ENCODE peak calls at places on chromosomes 6 and 20, in nine cellular contexts. One of them, this sample, is unnamed.

GRCh38 chr20:5402903-5403531 is 86.3 kb upstream of the PROKR2 start:
- DNase-seq in tibial nerve: no peak
- DNase-seq in type B pancreatic cell: no peak
- DNase-seq in colonic mucosa: peak
- DNase-seq in AG10803: peak
- DNase-seq in MM.1S: peak
- DNase-seq in glutamatergic neuron: peak
- DNase-seq in Panc1: peak
- DNase-seq in neural crest cell: peak
- DNase-seq in this sample: peak

GRCh38 chr20:47527004-47527800 is 25.5 kb downstream of the NCOA3 start:
- DNase-seq in MM.1S: no peak
- DNase-seq in glutamatergic neuron: no peak
- DNase-seq in neural crest cell: no peak
- DNase-seq in colonic mucosa: no peak
- DNase-seq in AG10803: no peak
- DNase-seq in Panc1: no peak
- DNase-seq in tibial nerve: no peak
- DNase-seq in type B pancreatic cell: no peak
- DNase-seq in this sample: no peak

GRCh38 chr20:1215386-1216170 is 10.3 kb upstream of the RAD21L1 start:
- DNase-seq in colonic mucosa: no peak
- DNase-seq in AG10803: no peak
- DNase-seq in neural crest cell: no peak
- DNase-seq in Panc1: no peak
- DNase-seq in type B pancreatic cell: no peak
- DNase-seq in MM.1S: peak
- DNase-seq in tibial nerve: no peak
- DNase-seq in glutamatergic neuron: no peak
- DNase-seq in this sample: no peak

GRCh38 chr6:14671261-14671681 is 553.7 kb downstream of the CD83 start:
- DNase-seq in glutamatergic neuron: no peak
- DNase-seq in tibial nerve: no peak
- DNase-seq in colonic mucosa: no peak
- DNase-seq in MM.1S: no peak
- DNase-seq in neural crest cell: no peak
- DNase-seq in AG10803: peak
- DNase-seq in Panc1: no peak
- DNase-seq in type B pancreatic cell: no peak
- DNase-seq in this sample: no peak

GRCh38 chr20:25253606-25254275 is 5.9 kb downstream of the PYGB start:
- DNase-seq in tibial nerve: no peak
- DNase-seq in glutamatergic neuron: no peak
- DNase-seq in neural crest cell: no peak
- DNase-seq in type B pancreatic cell: no peak
- DNase-seq in colonic mucosa: peak
- DNase-seq in MM.1S: no peak
- DNase-seq in Panc1: no peak
- DNase-seq in AG10803: no peak
- DNase-seq in this sample: no peak

GRCh38 chr20:64077541-64077875 is 1.8 kb downstream of the RGS19 start:
- DNase-seq in colonic mucosa: no peak
- DNase-seq in MM.1S: no peak
- DNase-seq in Panc1: no peak
- DNase-seq in type B pancreatic cell: no peak
- DNase-seq in glutamatergic neuron: no peak
- DNase-seq in AG10803: no peak
- DNase-seq in tibial nerve: no peak
- DNase-seq in neural crest cell: no peak
- DNase-seq in this sample: no peak

GRCh38 chr6:94636780-94637385 is 940.5 kb upstream of the MANEA start:
- DNase-seq in neural crest cell: no peak
- DNase-seq in type B pancreatic cell: no peak
- DNase-seq in AG10803: no peak
- DNase-seq in colonic mucosa: no peak
- DNase-seq in Panc1: peak
- DNase-seq in glutamatergic neuron: no peak
- DNase-seq in tibial nerve: no peak
- DNase-seq in MM.1S: no peak
- DNase-seq in this sample: no peak

GRCh38 chr6:48765352-48765961 is 654.5 kb upstream of the PTCHD4 start:
- DNase-seq in Panc1: peak
- DNase-seq in MM.1S: peak
- DNase-seq in colonic mucosa: peak
- DNase-seq in glutamatergic neuron: peak
- DNase-seq in AG10803: peak
- DNase-seq in tibial nerve: no peak
- DNase-seq in type B pancreatic cell: no peak
- DNase-seq in neural crest cell: peak
- DNase-seq in this sample: peak

GRCh38 chr20:58694241-58695083 is 1.9 kb downstream of the NPEPL1 start:
- DNase-seq in tibial nerve: no peak
- DNase-seq in Panc1: no peak
- DNase-seq in AG10803: no peak
- DNase-seq in type B pancreatic cell: no peak
- DNase-seq in colonic mucosa: no peak
- DNase-seq in neural crest cell: no peak
- DNase-seq in MM.1S: no peak
- DNase-seq in glutamatergic neuron: no peak
- DNase-seq in this sample: no peak

GRCh38 chr20:46022411-46023147 is 6.4 kb upstream of the SLC12A5 start:
- DNase-seq in glutamatergic neuron: peak
- DNase-seq in MM.1S: peak
- DNase-seq in type B pancreatic cell: no peak
- DNase-seq in Panc1: no peak
- DNase-seq in neural crest cell: peak
- DNase-seq in colonic mucosa: peak
- DNase-seq in AG10803: peak
- DNase-seq in tibial nerve: no peak
- DNase-seq in this sample: peak

GRCh38 chr20:46023999-46024398 is 5.0 kb upstream of the SLC12A5 start:
- DNase-seq in glutamatergic neuron: no peak
- DNase-seq in type B pancreatic cell: no peak
- DNase-seq in Panc1: no peak
- DNase-seq in neural crest cell: no peak
- DNase-seq in AG10803: no peak
- DNase-seq in MM.1S: no peak
- DNase-seq in tibial nerve: no peak
- DNase-seq in colonic mucosa: no peak
- DNase-seq in this sample: no peak

GRCh38 chr20:46021361-46022359 is 7.4 kb upstream of the SLC12A5 start:
- DNase-seq in type B pancreatic cell: peak
- DNase-seq in MM.1S: peak
- DNase-seq in glutamatergic neuron: peak
- DNase-seq in tibial nerve: no peak
- DNase-seq in neural crest cell: peak
- DNase-seq in Panc1: no peak
- DNase-seq in AG10803: no peak
- DNase-seq in colonic mucosa: peak
- DNase-seq in this sample: peak

GRCh38 chr20:46025376-46025783 is 3.6 kb upstream of the SLC12A5 start:
- DNase-seq in AG10803: no peak
- DNase-seq in MM.1S: no peak
- DNase-seq in neural crest cell: no peak
- DNase-seq in type B pancreatic cell: no peak
- DNase-seq in Panc1: no peak
- DNase-seq in glutamatergic neuron: no peak
- DNase-seq in colonic mucosa: no peak
- DNase-seq in tibial nerve: no peak
- DNase-seq in this sample: no peak

GRCh38 chr20:46023148-46023484 is 5.9 kb upstream of the SLC12A5 start:
- DNase-seq in glutamatergic neuron: no peak
- DNase-seq in AG10803: no peak
- DNase-seq in type B pancreatic cell: no peak
- DNase-seq in MM.1S: no peak
- DNase-seq in Panc1: no peak
- DNase-seq in neural crest cell: no peak
- DNase-seq in tibial nerve: no peak
- DNase-seq in colonic mucosa: no peak
- DNase-seq in this sample: no peak
- TF ChIP-seq CTCF in glutamatergic neuron: peak
- TF ChIP-seq CTCF in AG10803: no peak
- TF ChIP-seq CTCF in type B pancreatic cell: peak
- TF ChIP-seq CTCF in MM.1S: no peak
- TF ChIP-seq CTCF in Panc1: no peak
- TF ChIP-seq CTCF in neural crest cell: no peak
- TF ChIP-seq CTCF in tibial nerve: no peak
- TF ChIP-seq CTCF in colonic mucosa: no peak
- TF ChIP-seq CTCF in this sample: no peak

GRCh38 chr20:61724376-61724775 is 341.3 kb downstream of the TAF4 start:
- DNase-seq in Panc1: no peak
- DNase-seq in AG10803: peak
- DNase-seq in glutamatergic neuron: no peak
- DNase-seq in tibial nerve: no peak
- DNase-seq in neural crest cell: no peak
- DNase-seq in type B pancreatic cell: no peak
- DNase-seq in MM.1S: no peak
- DNase-seq in colonic mucosa: no peak
- DNase-seq in this sample: no peak
- TF ChIP-seq CTCF in Panc1: no peak
- TF ChIP-seq CTCF in AG10803: peak
- TF ChIP-seq CTCF in glutamatergic neuron: peak
- TF ChIP-seq CTCF in tibial nerve: no peak
- TF ChIP-seq CTCF in neural crest cell: peak
- TF ChIP-seq CTCF in type B pancreatic cell: peak
- TF ChIP-seq CTCF in MM.1S: peak
- TF ChIP-seq CTCF in colonic mucosa: no peak
- TF ChIP-seq CTCF in this sample: no peak

GRCh38 chr6:2791124-2792050 is 26.2 kb downstream of the WRNIP1 start:
- DNase-seq in Panc1: peak
- DNase-seq in AG10803: peak
- DNase-seq in type B pancreatic cell: no peak
- DNase-seq in neural crest cell: peak
- DNase-seq in colonic mucosa: peak
- DNase-seq in tibial nerve: peak
- DNase-seq in glutamatergic neuron: peak
- DNase-seq in MM.1S: peak
- DNase-seq in this sample: peak

GRCh38 chr6:2793491-2794151 is 28.4 kb downstream of the WRNIP1 start:
- DNase-seq in tibial nerve: no peak
- DNase-seq in glutamatergic neuron: no peak
- DNase-seq in MM.1S: no peak
- DNase-seq in neural crest cell: no peak
- DNase-seq in AG10803: peak
- DNase-seq in colonic mucosa: no peak
- DNase-seq in type B pancreatic cell: no peak
- DNase-seq in Panc1: no peak
- DNase-seq in this sample: no peak

GRCh38 chr6:2792330-2792729 is 27.1 kb downstream of the WRNIP1 start:
- DNase-seq in colonic mucosa: no peak
- DNase-seq in type B pancreatic cell: no peak
- DNase-seq in neural crest cell: no peak
- DNase-seq in glutamatergic neuron: no peak
- DNase-seq in Panc1: no peak
- DNase-seq in AG10803: peak
- DNase-seq in tibial nerve: no peak
- DNase-seq in MM.1S: no peak
- DNase-seq in this sample: no peak

GRCh38 chr6:2794171-2794730 is 29.1 kb downstream of the WRNIP1 start:
- DNase-seq in neural crest cell: no peak
- DNase-seq in glutamatergic neuron: no peak
- DNase-seq in type B pancreatic cell: no peak
- DNase-seq in tibial nerve: no peak
- DNase-seq in AG10803: no peak
- DNase-seq in MM.1S: no peak
- DNase-seq in Panc1: no peak
- DNase-seq in colonic mucosa: no peak
- DNase-seq in this sample: no peak

DNA sequence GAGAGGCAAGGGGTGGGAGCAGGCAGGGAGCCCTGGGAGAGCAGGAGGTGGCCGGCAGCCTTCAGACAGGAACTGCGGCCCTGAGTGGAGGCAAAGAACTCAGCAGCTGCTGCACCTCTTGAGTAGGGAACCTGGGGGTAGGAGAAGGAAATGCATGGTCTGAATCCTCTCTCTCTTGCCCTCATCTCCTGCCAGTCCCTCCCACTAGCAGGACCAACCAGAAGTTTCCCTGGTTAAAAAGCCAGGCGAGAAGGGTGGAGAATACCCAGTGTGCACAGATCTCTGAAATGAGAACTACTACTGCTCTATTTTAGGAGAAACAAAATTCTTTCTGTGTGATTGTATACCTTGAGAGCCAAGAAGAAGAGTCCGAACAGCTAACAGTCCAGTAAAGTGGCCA is 25.4 kb downstream of the WRNIP1 start:
- DNase-seq in colonic mucosa: no peak
- DNase-seq in neural crest cell: no peak
- DNase-seq in AG10803: peak
- DNase-seq in tibial nerve: no peak
- DNase-seq in Panc1: no peak
- DNase-seq in type B pancreatic cell: no peak
- DNase-seq in glutamatergic neuron: peak
- DNase-seq in MM.1S: no peak
- DNase-seq in this sample: no peak
- TF ChIP-seq CTCF in colonic mucosa: no peak
- TF ChIP-seq CTCF in neural crest cell: no peak
- TF ChIP-seq CTCF in AG10803: peak
- TF ChIP-seq CTCF in tibial nerve: no peak
- TF ChIP-seq CTCF in Panc1: no peak
- TF ChIP-seq CTCF in type B pancreatic cell: no peak
- TF ChIP-seq CTCF in glutamatergic neuron: no peak
- TF ChIP-seq CTCF in MM.1S: no peak
- TF ChIP-seq CTCF in this sample: no peak

GRCh38 chr6:89301586-89302194 is 13.4 kb downstream of the GABRR2 start:
- DNase-seq in type B pancreatic cell: no peak
- DNase-seq in AG10803: no peak
- DNase-seq in MM.1S: no peak
- DNase-seq in tibial nerve: no peak
- DNase-seq in colonic mucosa: no peak
- DNase-seq in neural crest cell: no peak
- DNase-seq in glutamatergic neuron: no peak
- DNase-seq in Panc1: no peak
- DNase-seq in this sample: no peak

GRCh38 chr6:89302195-89302770 is 12.8 kb downstream of the GABRR2 start:
- DNase-seq in Panc1: no peak
- DNase-seq in colonic mucosa: no peak
- DNase-seq in tibial nerve: no peak
- DNase-seq in type B pancreatic cell: no peak
- DNase-seq in MM.1S: no peak
- DNase-seq in glutamatergic neuron: no peak
- DNase-seq in neural crest cell: no peak
- DNase-seq in AG10803: no peak
- DNase-seq in this sample: peak

GRCh38 chr6:89298680-89299450 is 16.2 kb downstream of the GABRR2 start:
- DNase-seq in type B pancreatic cell: no peak
- DNase-seq in tibial nerve: no peak
- DNase-seq in glutamatergic neuron: no peak
- DNase-seq in AG10803: peak
- DNase-seq in neural crest cell: no peak
- DNase-seq in MM.1S: peak
- DNase-seq in Panc1: no peak
- DNase-seq in colonic mucosa: no peak
- DNase-seq in this sample: peak

GRCh38 chr6:89297695-89298351 is 17.3 kb downstream of the GABRR2 start:
- DNase-seq in type B pancreatic cell: peak
- DNase-seq in tibial nerve: no peak
- DNase-seq in Panc1: peak
- DNase-seq in neural crest cell: no peak
- DNase-seq in glutamatergic neuron: peak
- DNase-seq in colonic mucosa: no peak
- DNase-seq in AG10803: peak
- DNase-seq in MM.1S: peak
- DNase-seq in this sample: peak

GRCh38 chr6:89299451-89299850 is 15.6 kb downstream of the GABRR2 start:
- DNase-seq in tibial nerve: no peak
- DNase-seq in type B pancreatic cell: no peak
- DNase-seq in glutamatergic neuron: no peak
- DNase-seq in AG10803: no peak
- DNase-seq in Panc1: no peak
- DNase-seq in MM.1S: no peak
- DNase-seq in neural crest cell: no peak
- DNase-seq in colonic mucosa: no peak
- DNase-seq in this sample: peak
- TF ChIP-seq CTCF in tibial nerve: no peak
- TF ChIP-seq CTCF in type B pancreatic cell: no peak
- TF ChIP-seq CTCF in glutamatergic neuron: no peak
- TF ChIP-seq CTCF in AG10803: no peak
- TF ChIP-seq CTCF in Panc1: peak
- TF ChIP-seq CTCF in MM.1S: peak
- TF ChIP-seq CTCF in neural crest cell: peak
- TF ChIP-seq CTCF in colonic mucosa: no peak
- TF ChIP-seq CTCF in this sample: peak

This sample was measured in GM10248.